ENCODE peak calls at places on chromosomes 16 and 17, in ten cellular contexts. T is retina, Q is HFFc6, O is NCI-H1436 treated with DMSO at 0.1 percent for 48 hours, Y is A172, U is WTC11, S is EL, X is NCI-H1092, W is DMS 273 treated with DMSO at 0.1 percent for 48 hours, Z is RPMI8226. B is an unnamed sample.

GRCh38 chr17:15184872-15185624 is 80.1 kb downstream of the PMP22 start:
- DNase-seq in T (no peak), Q (no peak), O (no peak), Y (no peak), U (no peak), S (no peak), X (no peak), W (no peak), Z (no peak), B (no peak)

GRCh38 chr17:57328109-57328882 is 72.0 kb downstream of the MSI2 start:
- DNase-seq in T (no peak), Q (no peak), O (no peak), Y (no peak), U (no peak), S (no peak), X (no peak), W (no peak), Z (no peak), B (no peak)

GRCh38 chr16:85777583-85778310 is 21.6 kb downstream of the EMC8 start:
- DNase-seq in T (no peak), Q (peak), O (no peak), Y (peak), U (no peak), S (peak), X (no peak), W (no peak), Z (no peak), B (no peak)

GRCh38 chr17:80220709-80221215 is 535 bp downstream of the SLC26A11 start:
- DNase-seq in T (peak), Q (no peak), O (no peak), Y (no peak), U (no peak), S (peak), X (no peak), W (no peak), Z (no peak), B (no peak)

GRCh38 chr17:83116311-83116771 is 36.9 kb downstream of the METRNL start:
- DNase-seq in T (peak), Q (no peak), O (no peak), Y (no peak), U (no peak), S (no peak), X (no peak), W (no peak), Z (no peak), B (no peak)

GRCh38 chr17:77709594-77709993 is 248.9 kb upstream of the TNRC6C start:
- DNase-seq in T (no peak), Q (no peak), O (no peak), Y (no peak), U (no peak), S (no peak), X (no peak), W (no peak), Z (no peak), B (no peak)

GRCh38 chr17:65013613-65014391 is 42.7 kb downstream of the GNA13 start:
- DNase-seq in T (no peak), Q (peak), O (no peak), Y (peak), U (no peak), S (peak), X (no peak), W (no peak), Z (no peak), B (no peak)

GRCh38 chr17:79520134-79520892 is 90.5 kb downstream of the RBFOX3 start:
- DNase-seq in T (peak), Q (no peak), O (no peak), Y (no peak), U (no peak), S (no peak), X (no peak), W (no peak), Z (no peak), B (peak)